ENCODE peak calls at places on chromosomes 3 and 15, in eight cellular contexts. L is CD4-positive, alpha-beta memory T cell; J is K562; O is left ventricle myocardium inferior; M is AG20443; B is CD8-positive, alpha-beta memory T cell; Z is fibroblast of gingiva; A is memory B cell. X is an unnamed sample.

GRCh38 chr3:119571688-119572087 is 7.6 kb upstream of the ADPRH start:
- DNase-seq in L (no peak), M (no peak), A (no peak), O (no peak), Z (no peak), B (no peak), J (no peak), X (no peak)

GRCh38 chr15:81296673-81297072 is 27.3 kb downstream of the STARD5 start:
- DNase-seq in O (peak), M (no peak), A (peak), B (peak), Z (no peak), J (no peak), L (peak), X (no peak)

GRCh38 chr15:52004806-52005205 is 14.2 kb upstream of the MAPK6 start:
- DNase-seq in L (no peak), M (no peak), J (no peak), Z (no peak), B (no peak), A (no peak), O (no peak), X (no peak)

GRCh38 chr3:54083901-54084300 is 38.5 kb upstream of the CACNA2D3 start:
- DNase-seq in B (no peak), M (no peak), Z (no peak), L (no peak), A (no peak), O (no peak), J (no peak), X (no peak)

GRCh38 chr15:39922450-39923092 is 2.5 kb upstream of the GPR176 start:
- DNase-seq in L (no peak), O (no peak), A (no peak), B (no peak), M (no peak), J (no peak), Z (peak), X (peak)

GRCh38 chr3:110773413-110773954 is 298.1 kb upstream of the NECTIN3 start:
- DNase-seq in M (no peak), L (no peak), O (no peak), J (no peak), Z (peak), A (no peak), B (no peak), X (peak)

GRCh38 chr15:67303490-67304363 is 49.1 kb downstream of the IQCH start:
- DNase-seq in Z (no peak), J (peak), A (peak), M (peak), B (no peak), L (peak), O (no peak), X (peak)

GRCh38 chr3:115321396-115321795 is 174.3 kb upstream of the ZBTB20 start:
- DNase-seq in J (no peak), B (no peak), O (no peak), Z (no peak), M (peak), A (no peak), L (no peak), X (peak)

GRCh38 chr3:107421170-107421792 is 44.0 kb downstream of the CCDC54 start:
- DNase-seq in M (peak), L (peak), A (peak), O (no peak), J (peak), B (no peak), Z (peak), X (peak)

GRCh38 chr15:41790756-41791546 is 16.7 kb downstream of the MAPKBP1 start:
- DNase-seq in B (no peak), A (no peak), L (no peak), Z (peak), O (no peak), J (no peak), M (peak), X (no peak)

GRCh38 chr3:13427662-13428603 is 7.8 kb upstream of the NUP210 start:
- DNase-seq in J (no peak), O (no peak), B (no peak), L (peak), M (no peak), A (no peak), Z (no peak), X (no peak)

GRCh38 chr3:149609595-149609994 is 48.2 kb downstream of the WWTR1 start:
- DNase-seq in B (no peak), M (no peak), L (no peak), A (no peak), J (no peak), O (no peak), Z (no peak), X (no peak)

GRCh38 chr3:55675478-55675877 is 188.4 kb upstream of the WNT5A start:
- DNase-seq in J (no peak), A (no peak), M (no peak), B (no peak), L (no peak), Z (no peak), O (no peak), X (no peak)

GRCh38 chr3:55935241-55935640 is 448.1 kb upstream of the WNT5A start:
- DNase-seq in M (no peak), L (no peak), O (no peak), Z (no peak), B (no peak), A (no peak), J (no peak), X (no peak)

GRCh38 chr15:96321422-96322391 is 8.8 kb upstream of the NR2F2 start:
- DNase-seq in B (no peak), J (no peak), O (no peak), L (no peak), A (no peak), Z (peak), M (peak), X (peak)

GRCh38 chr15:63573533-63573932 is 23.7 kb upstream of the FBXL22 start:
- DNase-seq in M (no peak), A (no peak), B (no peak), J (no peak), Z (peak), L (no peak), O (no peak), X (peak)

GRCh38 chr3:72892081-72892763 is 4.4 kb downstream of the GXYLT2 start:
- DNase-seq in A (no peak), O (no peak), J (no peak), B (no peak), Z (peak), M (peak), L (no peak), X (peak)

GRCh38 chr3:195356151-195357086 is 85.5 kb upstream of the XXYLT1 start:
- DNase-seq in Z (no peak), O (peak), A (no peak), J (no peak), L (no peak), B (no peak), M (no peak), X (no peak)

GRCh38 chr15:49863431-49864205 is 242.8 kb downstream of the DTWD1 start:
- DNase-seq in Z (peak), J (no peak), M (peak), A (no peak), B (no peak), L (no peak), O (no peak), X (peak)

GRCh38 chr15:72599855-72600464 is 54.5 kb upstream of the GOLGA6B start:
- DNase-seq in B (no peak), M (peak), Z (peak), J (peak), A (peak), O (no peak), L (peak), X (peak)

GRCh38 chr15:84749111-84749991 is 959 bp downstream of the ZNF592 start:
- DNase-seq in J (peak), O (peak), B (peak), L (peak), A (peak), Z (peak), M (peak), X (no peak)

GRCh38 chr3:19149388-19149787 is 1.1 kb downstream of the KCNH8 start:
- DNase-seq in M (peak), J (no peak), A (peak), Z (no peak), O (no peak), B (no peak), L (no peak), X (peak)

GRCh38 chr15:68930268-68931022 is at the start of gene SPESP1:
- DNase-seq in J (no peak), O (peak), B (no peak), M (peak), L (peak), A (peak), Z (peak), X (peak)

GRCh38 chr15:47504624-47505256 is 212.6 kb upstream of the SEMA6D start:
- DNase-seq in Z (no peak), M (no peak), L (no peak), A (no peak), B (no peak), O (no peak), J (no peak), X (no peak)

GRCh38 chr3:119664850-119665379 is 4.5 kb upstream of the POPDC2 start:
- DNase-seq in O (no peak), A (no peak), M (no peak), L (no peak), B (no peak), Z (no peak), J (no peak), X (no peak)

GRCh38 chr3:120475722-120476385 is 25.1 kb upstream of the FSTL1 start:
- DNase-seq in A (no peak), J (no peak), O (no peak), Z (no peak), B (no peak), M (no peak), L (no peak), X (peak)

GRCh38 chr3:159077860-159078259 is 276.0 kb downstream of the MFSD1 start:
- DNase-seq in Z (peak), L (no peak), B (no peak), J (no peak), O (no peak), A (no peak), M (peak), X (peak)

GRCh38 chr15:69784808-69785550 is 312.7 kb downstream of the TLE3 start:
- DNase-seq in M (peak), A (no peak), L (no peak), B (no peak), O (no peak), Z (no peak), J (no peak), X (peak)

GRCh38 chr3:54168451-54168850 is 46.1 kb downstream of the CACNA2D3 start:
- DNase-seq in Z (no peak), O (no peak), M (no peak), L (no peak), B (no peak), J (no peak), A (no peak), X (no peak)

GRCh38 chr3:72322264-72322976 is 525.8 kb downstream of the SHQ1 start:
- DNase-seq in O (no peak), L (no peak), A (no peak), B (no peak), J (peak), Z (no peak), M (no peak), X (no peak)

GRCh38 chr15:96362001-96362758 is 31.7 kb downstream of the NR2F2 start:
- DNase-seq in O (no peak), Z (no peak), L (no peak), J (no peak), M (no peak), B (no peak), A (no peak), X (no peak)

GRCh38 chr3:132781922-132782321 is 59.7 kb upstream of the NPHP3 start:
- DNase-seq in J (peak), B (no peak), M (no peak), A (no peak), O (no peak), L (no peak), Z (no peak), X (no peak)

GRCh38 chr3:123409443-123410148 is 39.3 kb downstream of the ADCY5 start:
- DNase-seq in B (no peak), J (no peak), M (no peak), O (no peak), L (no peak), Z (no peak), A (no peak), X (no peak)

GRCh38 chr15:81222007-81222406 is 25.3 kb downstream of the IL16 start:
- DNase-seq in Z (no peak), A (no peak), J (no peak), B (no peak), M (no peak), O (no peak), L (no peak), X (no peak)

GRCh38 chr3:153469162-153469561 is 307.1 kb downstream of the RAP2B start:
- DNase-seq in M (no peak), Z (no peak), O (no peak), B (no peak), L (no peak), J (no peak), A (no peak), X (no peak)

GRCh38 chr3:11379238-11379823 is 107.1 kb downstream of the ATG7 start:
- DNase-seq in M (peak), J (no peak), O (no peak), Z (peak), A (peak), L (peak), B (no peak), X (peak)

GRCh38 chr3:14837188-14837587 is 18.4 kb downstream of the FGD5 start:
- DNase-seq in O (no peak), L (no peak), J (no peak), Z (no peak), M (no peak), B (no peak), A (no peak), X (no peak)

GRCh38 chr3:17195192-17195611 is 310.4 kb downstream of the PLCL2 start:
- DNase-seq in L (no peak), Z (peak), A (peak), J (no peak), M (peak), O (no peak), B (no peak), X (peak)